ENCODE peak calls at places on chromosomes 16 and 17, in five cellular contexts. Y is AG04450, V is brain microvascular endothelial cell, J is esophagus squamous epithelium, A is coronary artery. O is an unnamed sample.

GRCh38 chr16:57106767-57107166 is 14.4 kb downstream of the CPNE2 start:
- DNase-seq in A (no peak), J (no peak), Y (no peak), V (no peak), O (no peak)

GRCh38 chr16:78065344-78065743 is 34.1 kb upstream of the WWOX start:
- DNase-seq in Y (no peak), A (no peak), V (no peak), J (no peak), O (no peak)

GRCh38 chr16:51151435-51151950 is 423 bp upstream of the SALL1 start:
- DNase-seq in A (no peak), J (no peak), Y (no peak), V (no peak), O (no peak)

GRCh38 chr17:83201206-83202001 is 122.0 kb downstream of the METRNL start:
- DNase-seq in Y (no peak), J (no peak), V (no peak), A (no peak), O (peak)

GRCh38 chr17:33778505-33779398 is 476.3 kb upstream of the CCL2 start:
- DNase-seq in J (no peak), Y (peak), V (peak), A (no peak), O (no peak)

GRCh38 chr17:70320642-70321345 is 151.5 kb downstream of the KCNJ2 start:
- DNase-seq in A (no peak), J (no peak), Y (no peak), V (no peak), O (peak)

GRCh38 chr17:16534236-16534635 is 34.8 kb downstream of the ZNF287 start:
- DNase-seq in V (no peak), J (no peak), A (no peak), Y (no peak), O (no peak)

GRCh38 chr16:84741351-84741791 is 41.6 kb downstream of the USP10 start:
- DNase-seq in A (no peak), Y (no peak), V (no peak), J (no peak), O (no peak)

GRCh38 chr17:57021226-57021940 is 43.5 kb downstream of the SCPEP1 start:
- DNase-seq in J (no peak), A (peak), V (no peak), Y (no peak), O (no peak)

GRCh38 chr16:10536814-10537389 is 43.5 kb downstream of the EMP2 start:
- DNase-seq in Y (no peak), J (no peak), A (no peak), V (no peak), O (no peak)

GRCh38 chr16:58040496-58040846 is 14.9 kb downstream of the MMP15 start:
- DNase-seq in J (no peak), Y (no peak), V (no peak), A (no peak), O (peak)

GRCh38 chr16:28494141-28494851 is at the start of gene APOBR:
- DNase-seq in J (peak), A (no peak), Y (no peak), V (no peak), O (peak)

GRCh38 chr16:72099377-72099818 is 5.8 kb downstream of the DHX38 start:
- DNase-seq in Y (no peak), J (no peak), V (peak), A (no peak), O (no peak)

GRCh38 chr17:68314916-68315535 is 23.7 kb downstream of the ARSG start:
- DNase-seq in V (no peak), J (no peak), A (no peak), Y (no peak), O (no peak)

GRCh38 chr17:76240461-76241204 is at the start of gene RNF157:
- DNase-seq in Y (no peak), J (no peak), A (no peak), V (peak), O (peak)

GRCh38 chr17:66468241-66469087 is 166.1 kb downstream of the PRKCA start:
- DNase-seq in A (no peak), J (no peak), Y (no peak), V (no peak), O (peak)

GRCh38 chr17:74467221-74467951 is 952 bp downstream of the CD300A start:
- DNase-seq in Y (no peak), J (peak), A (no peak), V (no peak), O (peak)

GRCh38 chr17:45231481-45232116 is 9.9 kb downstream of the FMNL1 start:
- DNase-seq in J (no peak), V (no peak), Y (no peak), A (no peak), O (no peak)

GRCh38 chr17:81866440-81867122 is 4.6 kb downstream of the ARHGDIA start:
- DNase-seq in A (no peak), V (peak), Y (no peak), J (no peak), O (no peak)

GRCh38 chr16:29710227-29711219 is 31.5 kb downstream of the QPRT start:
- DNase-seq in J (no peak), A (no peak), Y (peak), V (peak), O (no peak)

GRCh38 chr17:54903375-54903774 is 2.7 kb downstream of the TOM1L1 start:
- DNase-seq in A (no peak), J (no peak), V (no peak), Y (no peak), O (peak)

GRCh38 chr16:83606486-83607030 is 201.2 kb upstream of the HSBP1 start:
- DNase-seq in A (no peak), Y (no peak), J (no peak), V (no peak), O (no peak)

GRCh38 chr17:75271955-75272847 is 1.2 kb upstream of the MIF4GD start:
- DNase-seq in Y (no peak), V (no peak), A (no peak), J (no peak), O (no peak)

GRCh38 chr16:22971346-22971924 is 157.5 kb downstream of the HS3ST2 start:
- DNase-seq in A (no peak), J (no peak), Y (no peak), V (no peak), O (no peak)

GRCh38 chr16:77211880-77212735 is 12.9 kb downstream of the SYCE1L start:
- DNase-seq in A (no peak), Y (no peak), J (no peak), V (no peak), O (peak)

GRCh38 chr17:51813166-51813783 is 345.2 kb downstream of the CA10 start:
- DNase-seq in J (no peak), A (no peak), Y (no peak), V (no peak), O (no peak)

GRCh38 chr17:29905086-29905878 is 24.7 kb downstream of the SSH2 start:
- DNase-seq in V (no peak), J (no peak), A (no peak), Y (no peak), O (no peak)

GRCh38 chr16:3800477-3801270 is 79.8 kb downstream of the CREBBP start:
- DNase-seq in V (no peak), Y (no peak), J (no peak), A (peak), O (no peak)

GRCh38 chr16:3642397-3643094 is 11.9 kb upstream of the DNASE1 start:
- DNase-seq in J (no peak), Y (no peak), A (no peak), V (peak), O (no peak)

DNA sequence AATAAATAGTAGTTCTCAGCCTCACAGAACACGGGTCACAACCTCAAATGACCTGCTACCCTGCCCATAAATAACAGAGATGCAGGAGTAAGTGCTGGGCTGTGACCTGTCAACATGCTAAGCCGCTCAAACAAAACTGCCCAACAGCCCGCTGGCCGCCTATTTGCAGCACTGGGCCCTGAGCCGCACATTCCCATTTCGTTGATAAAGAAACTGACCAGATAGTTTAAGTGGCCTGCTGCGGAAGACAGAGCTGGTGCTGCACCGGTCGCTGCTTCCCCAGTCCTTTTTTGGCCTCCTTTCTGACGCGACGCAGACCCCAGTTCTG is 443 bp upstream of the SLC6A2 start:
- DNase-seq in Y (no peak), A (no peak), J (no peak), V (no peak), O (no peak)
- H3K4me3 ChIP-seq in Y (no peak), A (peak), J (peak), V (no peak), O (no peak)

DNA sequence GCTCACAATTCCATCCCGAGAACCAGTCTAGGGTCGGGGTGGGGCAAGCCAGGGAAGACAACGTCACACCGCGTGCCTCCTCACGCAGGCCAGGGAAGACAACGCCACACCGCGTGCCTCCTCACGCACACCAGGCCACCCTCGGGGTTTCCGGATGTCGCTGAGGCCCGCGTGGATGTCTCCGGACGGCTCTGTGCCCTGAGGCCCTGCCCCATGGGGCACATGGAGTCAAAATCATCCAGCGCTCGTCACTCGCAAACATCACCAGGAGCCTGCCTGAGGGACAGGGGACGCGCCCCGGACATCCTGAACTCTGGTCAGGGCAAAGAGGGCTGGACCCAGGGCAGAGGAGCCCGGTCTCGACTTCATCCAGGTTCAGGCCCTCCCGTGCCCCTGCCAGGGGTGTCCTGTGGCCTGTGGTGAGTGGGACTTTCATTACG is 3.7 kb downstream of the TMEM204 start:
- DNase-seq in A (no peak), V (no peak), J (no peak), Y (no peak), O (peak)
- H3K4me3 ChIP-seq in A (peak), V (no peak), J (peak), Y (no peak), O (no peak)

DNA sequence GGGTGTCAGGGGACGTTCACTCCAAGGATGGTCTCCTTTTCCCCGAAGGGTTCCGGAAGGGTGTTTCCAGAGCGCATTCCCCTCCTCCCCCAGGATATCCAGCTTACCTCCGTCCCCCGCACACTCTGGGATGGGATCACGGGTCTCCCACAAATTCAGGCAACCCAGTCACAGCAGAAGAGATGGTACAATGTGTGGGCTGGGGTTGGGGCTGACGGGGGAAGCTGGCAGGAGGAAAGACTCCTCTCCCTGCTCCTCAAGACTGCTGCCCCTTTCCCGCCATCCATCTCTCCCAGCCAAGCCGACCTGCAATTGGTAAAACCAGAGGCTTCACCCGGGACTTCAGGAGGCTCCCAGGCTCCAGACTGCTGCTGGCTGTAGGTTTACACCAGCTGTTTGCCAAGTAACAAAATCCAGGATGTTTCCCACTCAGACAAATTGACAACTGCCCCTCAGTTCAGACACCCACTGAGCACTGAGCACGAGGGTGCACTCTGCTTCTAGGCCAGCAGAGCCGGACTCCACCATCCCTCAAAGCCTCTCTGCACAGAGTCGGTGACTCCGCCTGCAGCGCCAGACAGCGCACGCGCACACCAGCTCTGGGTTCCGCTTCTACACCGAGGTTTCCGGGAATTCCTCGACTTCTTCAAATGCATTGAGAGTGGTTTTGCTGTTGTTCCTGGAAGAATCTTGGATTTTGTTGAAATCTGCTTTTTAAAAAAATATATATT is 37.7 kb downstream of the ASPA start:
- DNase-seq in Y (no peak), V (no peak), A (no peak), J (no peak), O (no peak)
- H3K4me3 ChIP-seq in Y (no peak), V (peak), A (peak), J (no peak), O (no peak)

DNA sequence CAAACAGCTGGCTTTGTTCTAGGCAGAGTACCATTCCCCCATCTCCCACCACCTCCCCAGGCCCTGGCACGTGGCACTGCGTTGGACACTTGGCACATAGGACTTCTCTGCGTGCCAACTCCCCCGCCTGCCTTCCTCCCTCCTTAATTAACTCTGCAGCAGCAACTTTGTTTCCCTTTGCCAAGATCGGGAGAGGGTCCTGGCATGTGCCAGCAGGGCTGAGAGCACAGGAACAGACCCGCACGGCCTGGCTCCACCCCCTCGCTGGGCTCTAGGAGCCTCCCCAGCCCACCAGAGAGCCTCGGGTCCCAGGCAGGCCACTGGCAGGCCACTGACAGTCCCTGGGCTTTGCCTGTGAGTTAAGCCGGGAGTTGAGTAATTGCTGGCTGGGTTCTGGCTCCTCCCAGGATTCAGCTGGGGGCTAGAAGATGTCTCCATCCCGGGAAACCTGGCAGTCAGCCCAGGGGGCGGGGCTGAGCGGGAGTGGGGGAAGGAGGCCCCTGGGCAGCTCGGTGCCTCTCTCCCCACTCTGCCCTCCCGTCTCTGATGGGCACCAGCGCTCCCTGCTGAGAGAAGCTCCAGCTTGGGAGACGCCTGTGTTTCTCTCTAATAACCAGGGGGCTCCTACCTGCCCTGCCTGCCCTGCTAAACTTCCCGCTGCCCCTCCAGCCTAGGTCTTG is 224.0 kb upstream of the TNRC6C start:
- DNase-seq in A (peak), J (no peak), Y (no peak), V (peak), O (no peak)
- H3K4me3 ChIP-seq in A (peak), J (peak), Y (no peak), V (no peak), O (no peak)

GRCh38 chr17:19242926-19243325 is 5.8 kb downstream of the EPN2 start:
- DNase-seq in Y (no peak), V (no peak), J (no peak), A (no peak), O (no peak)

GRCh38 chr17:19239544-19239943 is 2.4 kb downstream of the EPN2 start:
- DNase-seq in A (no peak), Y (no peak), J (no peak), V (no peak), O (no peak)

GRCh38 chr17:19242323-19242722 is 5.2 kb downstream of the EPN2 start:
- DNase-seq in J (no peak), A (no peak), V (no peak), Y (no peak), O (no peak)

GRCh38 chr17:19238167-19238505 is 970 bp downstream of the EPN2 start:
- DNase-seq in A (no peak), V (no peak), Y (no peak), J (no peak), O (peak)

DNA sequence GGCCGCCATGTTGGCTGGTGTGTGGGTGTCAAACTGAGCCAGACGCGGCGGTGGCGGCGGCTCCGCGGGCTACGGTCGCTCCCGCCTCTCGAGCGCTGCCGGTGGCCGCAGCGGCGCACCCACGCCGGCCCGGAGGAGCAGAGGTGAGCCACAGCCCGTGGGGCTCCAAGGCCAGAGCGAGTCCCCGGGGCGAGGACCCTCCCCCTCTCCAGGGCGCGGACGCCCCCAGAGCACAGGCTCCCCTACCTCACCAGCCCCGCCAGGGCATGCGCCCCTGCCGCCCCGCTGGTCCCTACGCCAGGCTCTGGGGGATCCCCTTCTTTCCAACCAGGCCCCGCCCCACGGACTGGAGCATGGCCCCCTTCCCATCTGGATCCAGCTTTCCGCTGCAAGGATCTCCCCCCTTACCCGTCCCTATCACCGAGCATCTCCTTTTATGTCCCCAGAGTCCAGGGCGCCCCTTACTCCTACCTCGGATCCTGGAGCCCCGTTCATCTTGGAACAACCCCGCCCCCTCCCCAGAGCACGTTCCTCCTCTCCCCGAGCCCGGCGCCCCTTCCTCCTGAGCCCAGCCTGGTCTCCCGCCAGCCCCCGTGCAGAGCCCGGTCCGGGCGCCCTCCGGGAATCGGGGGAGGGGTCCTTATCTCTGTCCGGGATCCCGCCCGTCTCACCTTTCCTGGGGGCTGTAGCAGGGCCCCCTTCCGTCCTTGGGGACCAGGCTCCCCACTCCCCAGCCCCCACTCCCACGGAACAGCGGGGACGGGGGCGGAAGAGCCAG is 412 bp downstream of the EPN2 start:
- DNase-seq in J (no peak), Y (no peak), A (no peak), V (no peak), O (peak)
- H3K4me3 ChIP-seq in J (peak), Y (peak), A (peak), V (peak), O (peak)

DNA sequence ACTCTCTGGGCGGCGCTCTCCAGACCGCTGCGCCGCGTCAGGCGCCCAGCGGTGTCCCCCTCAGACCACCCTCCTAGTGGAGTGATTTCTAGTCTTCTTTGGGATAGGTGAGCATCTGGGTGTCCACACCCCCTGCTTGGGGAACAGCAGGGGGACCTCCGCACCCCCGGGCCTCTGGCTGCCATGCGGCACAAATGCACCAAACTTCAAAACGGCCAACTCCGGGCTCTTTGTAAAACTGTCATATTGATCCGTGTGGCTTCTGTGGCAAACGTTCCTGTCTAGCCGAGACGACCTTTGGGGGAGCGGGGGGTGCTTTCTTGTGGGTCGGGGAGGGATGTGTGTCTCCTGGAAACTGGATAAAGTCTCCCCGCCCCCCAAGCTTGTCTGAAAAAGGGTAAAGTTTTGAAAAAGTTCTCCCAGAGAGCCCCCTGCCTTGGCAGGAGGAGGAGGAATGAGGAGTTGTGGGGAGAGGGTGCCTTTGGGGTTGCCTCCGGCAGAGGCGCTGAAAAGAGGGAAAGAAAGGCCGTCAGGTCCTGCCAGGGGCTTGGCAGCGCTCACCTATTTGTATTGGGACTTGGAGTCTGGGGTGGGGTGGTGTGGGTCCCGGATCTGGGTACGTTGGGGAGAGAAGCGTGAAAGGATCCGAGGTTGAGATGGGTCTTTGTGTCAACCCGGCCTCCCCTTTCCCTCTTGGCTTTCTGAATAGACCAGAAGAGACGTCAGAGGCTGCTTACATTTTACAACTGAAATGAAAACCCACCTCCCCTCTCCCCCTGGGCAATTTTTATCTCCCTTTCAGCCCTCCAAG is 2.2 kb upstream of the CHD3 start:
- DNase-seq in V (peak), J (no peak), Y (no peak), A (peak), O (no peak)
- H3K4me3 ChIP-seq in V (peak), J (peak), Y (peak), A (peak), O (peak)

GRCh38 chr17:36808181-36808661 is 129.1 kb upstream of the LHX1 start:
- DNase-seq in A (peak), Y (no peak), V (no peak), J (no peak), O (no peak)
- H3K4me3 ChIP-seq in A (no peak), Y (no peak), V (no peak), J (no peak), O (no peak)

DNA sequence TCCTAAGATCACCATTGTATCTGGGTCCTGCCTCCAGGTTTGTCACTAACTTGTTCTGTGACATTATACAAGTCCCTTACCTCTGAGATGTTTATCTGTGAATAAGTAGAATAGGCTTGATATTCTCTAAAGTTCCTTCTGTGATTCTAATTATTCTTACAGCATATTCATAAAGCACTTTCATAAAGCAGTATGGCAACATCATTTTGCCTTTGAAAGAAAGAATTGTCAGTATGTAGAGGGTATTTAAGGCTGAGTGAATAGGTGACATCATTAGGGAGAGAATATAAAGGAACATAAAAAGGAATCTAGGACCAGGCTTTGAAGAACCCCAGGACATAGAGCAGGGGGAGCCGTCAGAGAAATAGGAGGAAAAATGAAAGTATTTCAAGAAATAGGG is 15.6 kb downstream of the VMP1 start:
- DNase-seq in V (no peak), Y (no peak), J (no peak), A (no peak), O (no peak)
- H3K4me3 ChIP-seq in V (no peak), Y (no peak), J (no peak), A (no peak), O (no peak)